ENCODE peak calls at places on chromosome 21, in eight cellular contexts. One of them, this sample, is unnamed.

GRCh38 chr21:25638634-25639166 is 358 bp upstream of the JAM2 start:
- DNase-seq in H54: no peak
- DNase-seq in nephron progenitor cell: no peak
- DNase-seq in glomerular endothelial cell: no peak
- DNase-seq in left cardiac atrium: no peak
- DNase-seq in stimulated activated CD4-positive, alpha-beta T cell treated with anti-CD3 and anti-CD28 coated beads, Interleukin-15, amount 100 ng/mL, for 1 hour: no peak
- DNase-seq in stimulated activated CD8-positive, alpha-beta memory T cell treated with anti-CD3 and anti-CD28 coated beads, Interleukin-7, amount 100 ng/mL, for 1 hour: no peak
- DNase-seq in RCC 7860: no peak
- DNase-seq in this sample: no peak

GRCh38 chr21:16976132-16976666 is 536.6 kb upstream of the CXADR start:
- DNase-seq in H54: no peak
- DNase-seq in nephron progenitor cell: no peak
- DNase-seq in glomerular endothelial cell: no peak
- DNase-seq in left cardiac atrium: no peak
- DNase-seq in stimulated activated CD4-positive, alpha-beta T cell treated with anti-CD3 and anti-CD28 coated beads, Interleukin-15, amount 100 ng/mL, for 1 hour: no peak
- DNase-seq in stimulated activated CD8-positive, alpha-beta memory T cell treated with anti-CD3 and anti-CD28 coated beads, Interleukin-7, amount 100 ng/mL, for 1 hour: no peak
- DNase-seq in RCC 7860: no peak
- DNase-seq in this sample: no peak

GRCh38 chr21:42538479-42539275 is 25.0 kb downstream of the SLC37A1 start:
- DNase-seq in H54: no peak
- DNase-seq in nephron progenitor cell: no peak
- DNase-seq in glomerular endothelial cell: no peak
- DNase-seq in left cardiac atrium: no peak
- DNase-seq in stimulated activated CD4-positive, alpha-beta T cell treated with anti-CD3 and anti-CD28 coated beads, Interleukin-15, amount 100 ng/mL, for 1 hour: no peak
- DNase-seq in stimulated activated CD8-positive, alpha-beta memory T cell treated with anti-CD3 and anti-CD28 coated beads, Interleukin-7, amount 100 ng/mL, for 1 hour: no peak
- DNase-seq in RCC 7860: no peak
- DNase-seq in this sample: no peak

GRCh38 chr21:44391345-44392091 is 38.1 kb downstream of the TRPM2 start:
- DNase-seq in H54: no peak
- DNase-seq in nephron progenitor cell: no peak
- DNase-seq in glomerular endothelial cell: no peak
- DNase-seq in left cardiac atrium: peak
- DNase-seq in stimulated activated CD4-positive, alpha-beta T cell treated with anti-CD3 and anti-CD28 coated beads, Interleukin-15, amount 100 ng/mL, for 1 hour: no peak
- DNase-seq in stimulated activated CD8-positive, alpha-beta memory T cell treated with anti-CD3 and anti-CD28 coated beads, Interleukin-7, amount 100 ng/mL, for 1 hour: no peak
- DNase-seq in RCC 7860: no peak
- DNase-seq in this sample: peak

GRCh38 chr21:45286671-45287437 is 841 bp downstream of the POFUT2 start:
- DNase-seq in H54: no peak
- DNase-seq in nephron progenitor cell: peak
- DNase-seq in glomerular endothelial cell: no peak
- DNase-seq in left cardiac atrium: no peak
- DNase-seq in stimulated activated CD4-positive, alpha-beta T cell treated with anti-CD3 and anti-CD28 coated beads, Interleukin-15, amount 100 ng/mL, for 1 hour: no peak
- DNase-seq in stimulated activated CD8-positive, alpha-beta memory T cell treated with anti-CD3 and anti-CD28 coated beads, Interleukin-7, amount 100 ng/mL, for 1 hour: no peak
- DNase-seq in RCC 7860: no peak
- DNase-seq in this sample: peak

GRCh38 chr21:27202301-27202700 is 235.4 kb upstream of the ADAMTS5 start:
- DNase-seq in H54: no peak
- DNase-seq in nephron progenitor cell: no peak
- DNase-seq in glomerular endothelial cell: no peak
- DNase-seq in left cardiac atrium: no peak
- DNase-seq in stimulated activated CD4-positive, alpha-beta T cell treated with anti-CD3 and anti-CD28 coated beads, Interleukin-15, amount 100 ng/mL, for 1 hour: no peak
- DNase-seq in stimulated activated CD8-positive, alpha-beta memory T cell treated with anti-CD3 and anti-CD28 coated beads, Interleukin-7, amount 100 ng/mL, for 1 hour: no peak
- DNase-seq in RCC 7860: no peak
- DNase-seq in this sample: no peak

GRCh38 chr21:34582506-34583150 is 32.3 kb downstream of the RCAN1 start:
- DNase-seq in H54: peak
- DNase-seq in nephron progenitor cell: peak
- DNase-seq in glomerular endothelial cell: peak
- DNase-seq in left cardiac atrium: peak
- DNase-seq in stimulated activated CD4-positive, alpha-beta T cell treated with anti-CD3 and anti-CD28 coated beads, Interleukin-15, amount 100 ng/mL, for 1 hour: no peak
- DNase-seq in stimulated activated CD8-positive, alpha-beta memory T cell treated with anti-CD3 and anti-CD28 coated beads, Interleukin-7, amount 100 ng/mL, for 1 hour: no peak
- DNase-seq in RCC 7860: no peak
- DNase-seq in this sample: peak

GRCh38 chr21:44436111-44436611 is 19.1 kb upstream of the LRRC3 start:
- DNase-seq in H54: no peak
- DNase-seq in nephron progenitor cell: no peak
- DNase-seq in glomerular endothelial cell: no peak
- DNase-seq in left cardiac atrium: no peak
- DNase-seq in stimulated activated CD4-positive, alpha-beta T cell treated with anti-CD3 and anti-CD28 coated beads, Interleukin-15, amount 100 ng/mL, for 1 hour: no peak
- DNase-seq in stimulated activated CD8-positive, alpha-beta memory T cell treated with anti-CD3 and anti-CD28 coated beads, Interleukin-7, amount 100 ng/mL, for 1 hour: no peak
- DNase-seq in RCC 7860: no peak
- DNase-seq in this sample: no peak

GRCh38 chr21:37074546-37074945 is 1.5 kb downstream of the TTC3 start:
- DNase-seq in H54: no peak
- DNase-seq in nephron progenitor cell: no peak
- DNase-seq in glomerular endothelial cell: no peak
- DNase-seq in left cardiac atrium: no peak
- DNase-seq in stimulated activated CD4-positive, alpha-beta T cell treated with anti-CD3 and anti-CD28 coated beads, Interleukin-15, amount 100 ng/mL, for 1 hour: no peak
- DNase-seq in stimulated activated CD8-positive, alpha-beta memory T cell treated with anti-CD3 and anti-CD28 coated beads, Interleukin-7, amount 100 ng/mL, for 1 hour: no peak
- DNase-seq in RCC 7860: no peak
- DNase-seq in this sample: no peak

GRCh38 chr21:46424621-46425020 is 34.1 kb upstream of the DIP2A start:
- DNase-seq in H54: no peak
- DNase-seq in nephron progenitor cell: no peak
- DNase-seq in glomerular endothelial cell: no peak
- DNase-seq in left cardiac atrium: no peak
- DNase-seq in stimulated activated CD4-positive, alpha-beta T cell treated with anti-CD3 and anti-CD28 coated beads, Interleukin-15, amount 100 ng/mL, for 1 hour: no peak
- DNase-seq in stimulated activated CD8-positive, alpha-beta memory T cell treated with anti-CD3 and anti-CD28 coated beads, Interleukin-7, amount 100 ng/mL, for 1 hour: no peak
- DNase-seq in RCC 7860: no peak
- DNase-seq in this sample: no peak

GRCh38 chr21:41576010-41576615 is 68.2 kb upstream of the TMPRSS2 start:
- DNase-seq in H54: no peak
- DNase-seq in nephron progenitor cell: no peak
- DNase-seq in glomerular endothelial cell: no peak
- DNase-seq in left cardiac atrium: no peak
- DNase-seq in stimulated activated CD4-positive, alpha-beta T cell treated with anti-CD3 and anti-CD28 coated beads, Interleukin-15, amount 100 ng/mL, for 1 hour: no peak
- DNase-seq in stimulated activated CD8-positive, alpha-beta memory T cell treated with anti-CD3 and anti-CD28 coated beads, Interleukin-7, amount 100 ng/mL, for 1 hour: no peak
- DNase-seq in RCC 7860: no peak
- DNase-seq in this sample: no peak

GRCh38 chr21:38352536-38353219 is 95.9 kb downstream of the KCNJ15 start:
- DNase-seq in H54: peak
- DNase-seq in nephron progenitor cell: peak
- DNase-seq in glomerular endothelial cell: no peak
- DNase-seq in left cardiac atrium: peak
- DNase-seq in stimulated activated CD4-positive, alpha-beta T cell treated with anti-CD3 and anti-CD28 coated beads, Interleukin-15, amount 100 ng/mL, for 1 hour: peak
- DNase-seq in stimulated activated CD8-positive, alpha-beta memory T cell treated with anti-CD3 and anti-CD28 coated beads, Interleukin-7, amount 100 ng/mL, for 1 hour: no peak
- DNase-seq in RCC 7860: peak
- DNase-seq in this sample: peak

GRCh38 chr21:45542242-45542666 is at the start of gene SLC19A1:
- DNase-seq in H54: peak
- DNase-seq in nephron progenitor cell: peak
- DNase-seq in glomerular endothelial cell: no peak
- DNase-seq in left cardiac atrium: peak
- DNase-seq in stimulated activated CD4-positive, alpha-beta T cell treated with anti-CD3 and anti-CD28 coated beads, Interleukin-15, amount 100 ng/mL, for 1 hour: peak
- DNase-seq in stimulated activated CD8-positive, alpha-beta memory T cell treated with anti-CD3 and anti-CD28 coated beads, Interleukin-7, amount 100 ng/mL, for 1 hour: peak
- DNase-seq in RCC 7860: peak
- DNase-seq in this sample: peak

GRCh38 chr21:44653656-44654575 is 543 bp downstream of the KRTAP12-4 start:
- DNase-seq in H54: no peak
- DNase-seq in nephron progenitor cell: no peak
- DNase-seq in glomerular endothelial cell: no peak
- DNase-seq in left cardiac atrium: no peak
- DNase-seq in stimulated activated CD4-positive, alpha-beta T cell treated with anti-CD3 and anti-CD28 coated beads, Interleukin-15, amount 100 ng/mL, for 1 hour: no peak
- DNase-seq in stimulated activated CD8-positive, alpha-beta memory T cell treated with anti-CD3 and anti-CD28 coated beads, Interleukin-7, amount 100 ng/mL, for 1 hour: peak
- DNase-seq in RCC 7860: no peak
- DNase-seq in this sample: no peak

GRCh38 chr21:41952568-41953248 is 1.1 kb downstream of the C2CD2 start:
- DNase-seq in H54: no peak
- DNase-seq in nephron progenitor cell: peak
- DNase-seq in glomerular endothelial cell: no peak
- DNase-seq in left cardiac atrium: no peak
- DNase-seq in stimulated activated CD4-positive, alpha-beta T cell treated with anti-CD3 and anti-CD28 coated beads, Interleukin-15, amount 100 ng/mL, for 1 hour: no peak
- DNase-seq in stimulated activated CD8-positive, alpha-beta memory T cell treated with anti-CD3 and anti-CD28 coated beads, Interleukin-7, amount 100 ng/mL, for 1 hour: no peak
- DNase-seq in RCC 7860: no peak
- DNase-seq in this sample: no peak

GRCh38 chr21:45403825-45404725 is 890 bp upstream of the COL18A1 start:
- DNase-seq in H54: peak
- DNase-seq in nephron progenitor cell: peak
- DNase-seq in glomerular endothelial cell: no peak
- DNase-seq in left cardiac atrium: peak
- DNase-seq in stimulated activated CD4-positive, alpha-beta T cell treated with anti-CD3 and anti-CD28 coated beads, Interleukin-15, amount 100 ng/mL, for 1 hour: no peak
- DNase-seq in stimulated activated CD8-positive, alpha-beta memory T cell treated with anti-CD3 and anti-CD28 coated beads, Interleukin-7, amount 100 ng/mL, for 1 hour: no peak
- DNase-seq in RCC 7860: no peak
- DNase-seq in this sample: peak

GRCh38 chr21:31204801-31205200 is 139.3 kb downstream of the TIAM1 start:
- DNase-seq in H54: no peak
- DNase-seq in nephron progenitor cell: no peak
- DNase-seq in glomerular endothelial cell: no peak
- DNase-seq in left cardiac atrium: no peak
- DNase-seq in stimulated activated CD4-positive, alpha-beta T cell treated with anti-CD3 and anti-CD28 coated beads, Interleukin-15, amount 100 ng/mL, for 1 hour: no peak
- DNase-seq in stimulated activated CD8-positive, alpha-beta memory T cell treated with anti-CD3 and anti-CD28 coated beads, Interleukin-7, amount 100 ng/mL, for 1 hour: no peak
- DNase-seq in RCC 7860: no peak
- DNase-seq in this sample: no peak

GRCh38 chr21:34302496-34302895 is 61.3 kb upstream of the KCNE2 start:
- DNase-seq in H54: no peak
- DNase-seq in nephron progenitor cell: no peak
- DNase-seq in glomerular endothelial cell: no peak
- DNase-seq in left cardiac atrium: no peak
- DNase-seq in stimulated activated CD4-positive, alpha-beta T cell treated with anti-CD3 and anti-CD28 coated beads, Interleukin-15, amount 100 ng/mL, for 1 hour: no peak
- DNase-seq in stimulated activated CD8-positive, alpha-beta memory T cell treated with anti-CD3 and anti-CD28 coated beads, Interleukin-7, amount 100 ng/mL, for 1 hour: no peak
- DNase-seq in RCC 7860: no peak
- DNase-seq in this sample: no peak

GRCh38 chr21:32257952-32258785 is 20.7 kb downstream of the MIS18A start:
- DNase-seq in H54: peak
- DNase-seq in nephron progenitor cell: peak
- DNase-seq in glomerular endothelial cell: peak
- DNase-seq in left cardiac atrium: peak
- DNase-seq in stimulated activated CD4-positive, alpha-beta T cell treated with anti-CD3 and anti-CD28 coated beads, Interleukin-15, amount 100 ng/mL, for 1 hour: no peak
- DNase-seq in stimulated activated CD8-positive, alpha-beta memory T cell treated with anti-CD3 and anti-CD28 coated beads, Interleukin-7, amount 100 ng/mL, for 1 hour: no peak
- DNase-seq in RCC 7860: peak
- DNase-seq in this sample: peak

GRCh38 chr21:43911015-43911934 is 46.3 kb downstream of the AGPAT3 start:
- DNase-seq in H54: no peak
- DNase-seq in nephron progenitor cell: no peak
- DNase-seq in glomerular endothelial cell: no peak
- DNase-seq in left cardiac atrium: no peak
- DNase-seq in stimulated activated CD4-positive, alpha-beta T cell treated with anti-CD3 and anti-CD28 coated beads, Interleukin-15, amount 100 ng/mL, for 1 hour: no peak
- DNase-seq in stimulated activated CD8-positive, alpha-beta memory T cell treated with anti-CD3 and anti-CD28 coated beads, Interleukin-7, amount 100 ng/mL, for 1 hour: no peak
- DNase-seq in RCC 7860: no peak
- DNase-seq in this sample: peak

GRCh38 chr21:33403786-33404571 is 766 bp downstream of the IFNGR2 start:
- DNase-seq in H54: peak
- DNase-seq in nephron progenitor cell: peak
- DNase-seq in glomerular endothelial cell: no peak
- DNase-seq in left cardiac atrium: peak
- DNase-seq in stimulated activated CD4-positive, alpha-beta T cell treated with anti-CD3 and anti-CD28 coated beads, Interleukin-15, amount 100 ng/mL, for 1 hour: peak
- DNase-seq in stimulated activated CD8-positive, alpha-beta memory T cell treated with anti-CD3 and anti-CD28 coated beads, Interleukin-7, amount 100 ng/mL, for 1 hour: no peak
- DNase-seq in RCC 7860: peak
- DNase-seq in this sample: peak

GRCh38 chr21:39660596-39660995 is 47.9 kb downstream of the B3GALT5 start:
- DNase-seq in H54: peak
- DNase-seq in nephron progenitor cell: no peak
- DNase-seq in glomerular endothelial cell: no peak
- DNase-seq in left cardiac atrium: peak
- DNase-seq in stimulated activated CD4-positive, alpha-beta T cell treated with anti-CD3 and anti-CD28 coated beads, Interleukin-15, amount 100 ng/mL, for 1 hour: no peak
- DNase-seq in stimulated activated CD8-positive, alpha-beta memory T cell treated with anti-CD3 and anti-CD28 coated beads, Interleukin-7, amount 100 ng/mL, for 1 hour: no peak
- DNase-seq in RCC 7860: peak
- DNase-seq in this sample: peak

GRCh38 chr21:43640437-43640836 is 18.9 kb downstream of the HSF2BP start:
- DNase-seq in H54: no peak
- DNase-seq in nephron progenitor cell: no peak
- DNase-seq in glomerular endothelial cell: no peak
- DNase-seq in left cardiac atrium: no peak
- DNase-seq in stimulated activated CD4-positive, alpha-beta T cell treated with anti-CD3 and anti-CD28 coated beads, Interleukin-15, amount 100 ng/mL, for 1 hour: no peak
- DNase-seq in stimulated activated CD8-positive, alpha-beta memory T cell treated with anti-CD3 and anti-CD28 coated beads, Interleukin-7, amount 100 ng/mL, for 1 hour: no peak
- DNase-seq in RCC 7860: no peak
- DNase-seq in this sample: no peak

GRCh38 chr21:34526618-34527290 is 14.7 kb upstream of the KCNE1 start:
- DNase-seq in H54: peak
- DNase-seq in nephron progenitor cell: peak
- DNase-seq in glomerular endothelial cell: peak
- DNase-seq in left cardiac atrium: peak
- DNase-seq in stimulated activated CD4-positive, alpha-beta T cell treated with anti-CD3 and anti-CD28 coated beads, Interleukin-15, amount 100 ng/mL, for 1 hour: no peak
- DNase-seq in stimulated activated CD8-positive, alpha-beta memory T cell treated with anti-CD3 and anti-CD28 coated beads, Interleukin-7, amount 100 ng/mL, for 1 hour: no peak
- DNase-seq in RCC 7860: peak
- DNase-seq in this sample: peak

GRCh38 chr21:38984982-38985422 is 179.3 kb downstream of the ETS2 start:
- DNase-seq in H54: peak
- DNase-seq in nephron progenitor cell: no peak
- DNase-seq in glomerular endothelial cell: no peak
- DNase-seq in left cardiac atrium: no peak
- DNase-seq in stimulated activated CD4-positive, alpha-beta T cell treated with anti-CD3 and anti-CD28 coated beads, Interleukin-15, amount 100 ng/mL, for 1 hour: no peak
- DNase-seq in stimulated activated CD8-positive, alpha-beta memory T cell treated with anti-CD3 and anti-CD28 coated beads, Interleukin-7, amount 100 ng/mL, for 1 hour: no peak
- DNase-seq in RCC 7860: peak
- DNase-seq in this sample: no peak